ENCODE peak calls at places on chromosomes 12 and 14, in four cellular contexts. N is fibroblast of lung, F is neural progenitor cell, P is astrocyte of the spinal cord. B is an unnamed sample.

GRCh38 chr12:41473441-41473840 is 285.3 kb downstream of the PDZRN4 start:
- DNase-seq in N (no peak), F (no peak), P (no peak), B (no peak)

GRCh38 chr12:120366341-120366705 is 2.6 kb downstream of the MSI1 start:
- DNase-seq in N (no peak), F (no peak), P (no peak), B (no peak)

GRCh38 chr12:122834229-122834920 is 882 bp upstream of the HIP1R start:
- DNase-seq in N (peak; percentile 80), F (peak; percentile 95), P (peak; percentile 56), B (peak; percentile 59)

GRCh38 chr12:1873531-1874149 is 44.8 kb downstream of the CACNA2D4 start:
- DNase-seq in N (no peak), F (no peak), P (no peak), B (no peak)

GRCh38 chr12:111377440-111377839 is 8.5 kb upstream of the PHETA1 start:
- DNase-seq in N (no peak), F (no peak), P (no peak), B (no peak)

GRCh38 chr14:32576088-32576795 is 247.1 kb downstream of the AKAP6 start:
- DNase-seq in N (peak; percentile 77), F (peak; percentile 69), P (peak; percentile 69), B (peak; percentile 50)

GRCh38 chr12:108381793-108382436 is 42.8 kb upstream of the CMKLR1 start:
- DNase-seq in N (no peak), F (peak; percentile 84), P (peak; percentile 22), B (no peak)

GRCh38 chr14:68849416-68849815 is 56.5 kb upstream of the ZFP36L1 start:
- DNase-seq in N (no peak), F (no peak), P (no peak), B (no peak)

GRCh38 chr14:92460916-92461579 is 52.5 kb upstream of the RIN3 start:
- DNase-seq in N (peak; percentile 65), F (no peak), P (peak; percentile 65), B (no peak)

GRCh38 chr12:83015390-83016225 is 328.9 kb downstream of the TMTC2 start:
- DNase-seq in N (peak; percentile 35), F (no peak), P (peak; percentile 40), B (no peak)

GRCh38 chr14:70706177-70706576 is 64.5 kb downstream of the TTC9 start:
- DNase-seq in N (no peak), F (no peak), P (no peak), B (no peak)

GRCh38 chr14:24298892-24299254 is 707 bp downstream of the DHRS1 start:
- DNase-seq in N (peak; percentile 20), F (no peak), P (peak; percentile 54), B (peak; percentile 92)

GRCh38 chr14:104096318-104096717 is 10.8 kb downstream of the ASPG start:
- DNase-seq in N (no peak), F (no peak), P (no peak), B (no peak)

GRCh38 chr14:22555573-22556011 is 33.4 kb downstream of the DAD1 start:
- DNase-seq in N (no peak), F (no peak), P (no peak), B (peak; percentile 79)

GRCh38 chr12:118055865-118056773 is 4.9 kb downstream of the WSB2 start:
- DNase-seq in N (peak; percentile 65), F (no peak), P (no peak), B (no peak)

GRCh38 chr14:76525106-76525825 is 149.3 kb downstream of the ESRRB start:
- DNase-seq in N (no peak), F (peak; percentile 56), P (no peak), B (no peak)

GRCh38 chr12:12018454-12018853 is 52.3 kb upstream of the BCL2L14 start:
- DNase-seq in N (peak; percentile 58), F (no peak), P (peak; percentile 26), B (peak; percentile 29)

GRCh38 chr12:111991946-111992345 is 21.0 kb downstream of the TMEM116 start:
- DNase-seq in N (no peak), F (no peak), P (peak; percentile 27), B (no peak)

GRCh38 chr12:57522887-57523705 is 472 bp downstream of the MBD6 start:
- DNase-seq in N (peak; percentile 75), F (no peak), P (peak; percentile 56), B (peak; percentile 29)

GRCh38 chr14:102901633-102902032 is 20.8 kb upstream of the AMN start:
- DNase-seq in N (no peak), F (no peak), P (no peak), B (no peak)

GRCh38 chr12:89245090-89245489 is 107.2 kb downstream of the DUSP6 start:
- DNase-seq in N (peak; percentile 25), F (peak; percentile 9), P (no peak), B (peak; percentile 79)

GRCh38 chr14:79294506-79294905 is 916.8 kb downstream of the DIO2 start:
- DNase-seq in N (no peak), F (no peak), P (no peak), B (no peak)

GRCh38 chr12:45130881-45131281 is 80.0 kb upstream of the DBX2 start:
- DNase-seq in N (peak; percentile 69), F (peak; percentile 76), P (peak; percentile 77), B (peak; percentile 69)

GRCh38 chr12:57631566-57632368 is 1.2 kb downstream of the B4GALNT1 start:
- DNase-seq in N (no peak), F (peak; percentile 45), P (no peak), B (no peak)

GRCh38 chr12:14769462-14769836 is 33.8 kb downstream of the WBP11 start:
- DNase-seq in N (peak; percentile 46), F (peak; percentile 86), P (peak; percentile 27), B (no peak)

GRCh38 chr14:56271988-56272387 is 153.8 kb downstream of the PELI2 start:
- DNase-seq in N (no peak), F (no peak), P (peak; percentile 85), B (peak; percentile 59)

GRCh38 chr14:51145246-51145645 is 50.3 kb upstream of the TRIM9 start:
- DNase-seq in N (peak; percentile 23), F (no peak), P (no peak), B (no peak)

GRCh38 chr12:2017724-2018337 is 13.6 kb upstream of the DCP1B start:
- DNase-seq in N (no peak), F (peak; percentile 49), P (no peak), B (no peak)

GRCh38 chr12:124464062-124464461 is 103.3 kb downstream of the NCOR2 start:
- DNase-seq in N (no peak), F (no peak), P (no peak), B (no peak)

GRCh38 chr12:89899651-89900050 is 191.0 kb upstream of the ATP2B1 start:
- DNase-seq in N (no peak), F (peak; percentile 56), P (no peak), B (no peak)

GRCh38 chr14:35669782-35670181 is 135.8 kb downstream of the INSM2 start:
- DNase-seq in N (peak; percentile 5), F (no peak), P (peak; percentile 59), B (peak; percentile 98)

GRCh38 chr12:114451657-114452056 is 45.7 kb upstream of the TBX5 start:
- DNase-seq in N (no peak), F (no peak), P (no peak), B (no peak)

GRCh38 chr14:91361236-91361811 is 56.3 kb downstream of the CCDC88C start:
- DNase-seq in N (peak; percentile 90), F (no peak), P (no peak), B (peak; percentile 97)

GRCh38 chr14:103530390-103530789 is 1.4 kb downstream of the TRMT61A start:
- DNase-seq in N (no peak), F (peak; percentile 89), P (no peak), B (no peak)

GRCh38 chr14:90193925-90194324 is 62.4 kb upstream of the PSMC1 start:
- DNase-seq in N (no peak), F (peak; percentile 31), P (no peak), B (no peak)
- TF ChIP-seq CTCF in N (no peak), F (peak; percentile 64), P (peak; percentile 24), B (no peak)

DNA sequence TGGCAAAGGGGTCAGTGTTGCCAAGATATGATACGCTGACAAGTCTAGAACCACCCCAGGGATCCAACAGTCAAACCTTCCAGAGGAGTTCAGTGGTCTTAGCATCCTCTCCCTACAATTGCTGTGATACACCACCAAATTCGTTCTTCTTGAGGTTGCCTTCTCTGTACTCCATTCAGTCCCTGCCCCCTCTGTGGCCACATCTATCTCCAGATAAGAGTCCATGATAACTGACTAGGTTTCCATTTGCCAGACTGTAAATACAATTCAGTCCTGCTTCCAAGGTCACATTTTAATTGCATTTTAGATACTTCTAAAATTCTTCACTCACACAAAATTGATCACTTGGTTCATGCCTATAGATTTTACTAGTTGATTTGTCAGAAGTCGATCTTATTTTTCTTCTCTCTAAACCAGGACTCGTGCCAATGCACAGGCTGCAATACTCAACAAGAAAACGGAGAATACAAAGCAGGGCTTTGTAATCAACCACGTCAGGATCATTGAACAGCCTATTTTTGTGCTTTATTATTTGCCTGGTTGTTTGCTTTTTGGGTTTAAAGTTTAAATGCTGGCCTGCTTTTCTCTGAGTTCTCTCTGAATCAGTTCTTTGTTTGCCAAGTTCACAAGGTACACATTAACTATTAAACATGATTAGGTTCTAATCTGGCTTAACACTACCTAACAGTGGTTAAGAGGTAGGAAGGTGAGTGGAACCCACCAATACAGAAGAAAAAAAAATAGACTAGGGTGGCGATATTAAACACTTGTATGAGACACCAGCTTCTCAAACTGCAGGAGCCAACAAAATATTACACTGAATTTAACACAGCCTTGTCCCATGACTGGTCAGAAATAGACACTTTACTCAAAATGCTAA is 5.3 kb upstream of the TSPAN8 start:
- DNase-seq in N (no peak), F (no peak), P (no peak), B (no peak)
- H3K4me3 ChIP-seq in N (no peak overlapping the region), F (no peak overlapping the region), P (no peak overlapping the region), B (no peak overlapping the region)

DNA sequence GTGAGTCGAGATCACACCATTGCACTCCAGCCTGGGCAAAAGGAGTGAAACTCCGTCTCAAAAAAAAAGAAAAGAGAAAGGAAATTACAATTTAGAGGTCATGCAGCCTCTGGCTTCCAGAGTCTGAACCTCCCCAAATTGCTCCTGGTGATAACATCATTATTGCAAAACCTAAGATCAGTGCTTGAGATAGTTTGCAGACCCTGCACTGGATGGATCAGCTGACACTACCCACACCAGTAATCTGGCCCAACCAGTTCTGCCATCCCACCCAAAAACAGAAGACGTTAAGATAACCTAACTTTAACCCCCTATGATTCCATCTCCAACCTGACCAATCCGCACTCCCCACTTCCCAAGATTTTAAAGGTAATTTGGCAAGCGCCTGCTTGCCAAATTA is 353.7 kb upstream of the DIO2 start:
- DNase-seq in N (no peak), F (no peak), P (no peak), B (no peak)
- TF ChIP-seq CTCF in N (no peak), F (no peak), P (no peak), B (no peak)

GRCh38 chr12:76075448-76075847 is 9.0 kb downstream of the NAP1L1 start:
- DNase-seq in N (no peak), F (no peak), P (no peak), B (no peak)

GRCh38 chr12:76080729-76081415 is 3.6 kb downstream of the NAP1L1 start:
- DNase-seq in N (no peak), F (peak; percentile 49), P (no peak), B (no peak)

GRCh38 chr12:76081909-76082308 is 2.6 kb downstream of the NAP1L1 start:
- DNase-seq in N (no peak), F (no peak), P (no peak), B (peak; percentile 9)

GRCh38 chr12:76080017-76080728 is 4.3 kb downstream of the NAP1L1 start:
- DNase-seq in N (peak; percentile 81), F (no peak), P (no peak), B (no peak)

DNA sequence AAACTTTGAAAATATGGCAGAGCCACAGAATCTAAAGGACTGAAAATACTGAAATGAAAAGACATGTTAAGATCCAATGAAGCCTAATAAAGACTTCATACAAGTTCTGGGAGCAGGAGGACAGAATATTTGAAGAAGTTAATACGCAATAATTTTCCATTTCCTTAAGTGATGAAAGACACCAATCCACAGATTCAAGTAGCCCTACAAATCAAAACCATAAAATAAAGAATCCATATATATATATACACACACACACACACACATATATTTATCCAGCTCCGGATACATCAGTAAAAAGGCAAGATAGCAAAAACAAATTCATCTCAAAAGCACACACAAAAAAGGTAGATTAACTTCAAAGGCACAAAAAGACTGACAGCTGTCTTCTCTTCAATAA is 5.7 kb downstream of the NAP1L1 start:
- DNase-seq in N (no peak), F (no peak), P (no peak), B (no peak)
- H3K4me3 ChIP-seq in N (no peak overlapping the region), F (no peak overlapping the region), P (no peak overlapping the region), B (no peak overlapping the region)

B was measured in bronchial epithelial cell.